ENCODE peak calls at places on chromosomes 13 and 19, in five cellular contexts. One of them, this sample, is unnamed.

GRCh38 chr13:95603887-95604533 is 40.5 kb downstream of the DZIP1 start:
- DNase-seq in AG04450: no peak
- DNase-seq in transverse colon: peak; percentile 48
- DNase-seq in psoas muscle: no peak
- DNase-seq in fibroblast of mammary gland: peak; percentile 59
- DNase-seq in this sample: peak; percentile 40

GRCh38 chr19:31127132-31127967 is 221.9 kb downstream of the TSHZ3 start:
- DNase-seq in AG04450: peak; percentile 94
- DNase-seq in fibroblast of mammary gland: peak; percentile 89
- DNase-seq in psoas muscle: no peak
- DNase-seq in transverse colon: peak; percentile 24
- DNase-seq in this sample: peak; percentile 93

GRCh38 chr13:103194871-103195270 is 128.7 kb upstream of the SLC10A2 start:
- DNase-seq in fibroblast of mammary gland: no peak
- DNase-seq in transverse colon: no peak
- DNase-seq in psoas muscle: no peak
- DNase-seq in AG04450: no peak
- DNase-seq in this sample: no peak

GRCh38 chr13:25584975-25585374 is 213.2 kb downstream of the ATP8A2 start:
- DNase-seq in AG04450: no peak
- DNase-seq in psoas muscle: no peak
- DNase-seq in transverse colon: no peak
- DNase-seq in fibroblast of mammary gland: no peak
- DNase-seq in this sample: no peak

GRCh38 chr13:47126432-47126831 is 229.6 kb upstream of the HTR2A start:
- DNase-seq in psoas muscle: no peak
- DNase-seq in transverse colon: no peak
- DNase-seq in fibroblast of mammary gland: peak; percentile 60
- DNase-seq in AG04450: no peak
- DNase-seq in this sample: no peak

GRCh38 chr19:45090034-45090433 is 2.9 kb upstream of the PPP1R37 start:
- DNase-seq in fibroblast of mammary gland: no peak
- DNase-seq in transverse colon: no peak
- DNase-seq in psoas muscle: no peak
- DNase-seq in AG04450: no peak
- DNase-seq in this sample: no peak

GRCh38 chr13:46149272-46150133 is 32.5 kb downstream of the LCP1 start:
- DNase-seq in fibroblast of mammary gland: peak; percentile 38
- DNase-seq in psoas muscle: no peak
- DNase-seq in AG04450: no peak
- DNase-seq in transverse colon: no peak
- DNase-seq in this sample: peak; percentile 96

GRCh38 chr13:97889803-97890202 is 63.7 kb upstream of the IPO5 start:
- DNase-seq in transverse colon: no peak
- DNase-seq in AG04450: no peak
- DNase-seq in psoas muscle: peak; percentile 63
- DNase-seq in fibroblast of mammary gland: peak; percentile 25
- DNase-seq in this sample: no peak

GRCh38 chr13:23212621-23213020 is 31.8 kb downstream of the SGCG start:
- DNase-seq in AG04450: no peak
- DNase-seq in transverse colon: no peak
- DNase-seq in fibroblast of mammary gland: no peak
- DNase-seq in psoas muscle: no peak
- DNase-seq in this sample: peak; percentile 1

GRCh38 chr13:50227356-50227755 is 212.1 kb downstream of the KCNRG start:
- DNase-seq in fibroblast of mammary gland: no peak
- DNase-seq in psoas muscle: no peak
- DNase-seq in AG04450: no peak
- DNase-seq in transverse colon: no peak
- DNase-seq in this sample: no peak

GRCh38 chr19:13027557-13027956 is 32.3 kb downstream of the NFIX start:
- DNase-seq in fibroblast of mammary gland: no peak
- DNase-seq in psoas muscle: no peak
- DNase-seq in AG04450: no peak
- DNase-seq in transverse colon: no peak
- DNase-seq in this sample: no peak

GRCh38 chr19:13028027-13028426 is 32.8 kb downstream of the NFIX start:
- DNase-seq in AG04450: no peak
- DNase-seq in transverse colon: no peak
- DNase-seq in psoas muscle: no peak
- DNase-seq in fibroblast of mammary gland: no peak
- DNase-seq in this sample: no peak

GRCh38 chr19:13025819-13026477 is 30.7 kb downstream of the NFIX start:
- DNase-seq in psoas muscle: no peak
- DNase-seq in AG04450: no peak
- DNase-seq in transverse colon: no peak
- DNase-seq in fibroblast of mammary gland: no peak
- DNase-seq in this sample: no peak

GRCh38 chr19:13026478-13026999 is 31.3 kb downstream of the NFIX start:
- DNase-seq in psoas muscle: no peak
- DNase-seq in transverse colon: peak; percentile 66
- DNase-seq in fibroblast of mammary gland: peak; percentile 63
- DNase-seq in AG04450: no peak
- DNase-seq in this sample: no peak

GRCh38 chr19:13027031-13027430 is 31.8 kb downstream of the NFIX start:
- DNase-seq in fibroblast of mammary gland: no peak
- DNase-seq in psoas muscle: no peak
- DNase-seq in transverse colon: no peak
- DNase-seq in AG04450: no peak
- DNase-seq in this sample: no peak
- H3K4me3 ChIP-seq in fibroblast of mammary gland: peak overlapping the region; percentile 53
- H3K4me3 ChIP-seq in psoas muscle: peak overlapping the region; percentile 64
- H3K4me3 ChIP-seq in transverse colon: peak overlapping the region; percentile 45
- H3K4me3 ChIP-seq in AG04450: peak overlapping the region; percentile 65
- H3K4me3 ChIP-seq in this sample: peak overlapping the region; percentile 84

GRCh38 chr19:3161453-3161852 is 17.1 kb upstream of the S1PR4 start:
- DNase-seq in fibroblast of mammary gland: peak; percentile 72
- DNase-seq in psoas muscle: no peak
- DNase-seq in transverse colon: no peak
- DNase-seq in AG04450: no peak
- DNase-seq in this sample: no peak

GRCh38 chr19:3160219-3160618 is 18.4 kb upstream of the S1PR4 start:
- DNase-seq in fibroblast of mammary gland: no peak
- DNase-seq in transverse colon: no peak
- DNase-seq in AG04450: no peak
- DNase-seq in psoas muscle: no peak
- DNase-seq in this sample: no peak

GRCh38 chr19:3162418-3163229 is 15.9 kb upstream of the S1PR4 start:
- DNase-seq in AG04450: no peak
- DNase-seq in psoas muscle: no peak
- DNase-seq in fibroblast of mammary gland: peak; percentile 42
- DNase-seq in transverse colon: no peak
- DNase-seq in this sample: no peak

GRCh38 chr19:3163943-3164342 is 14.6 kb upstream of the S1PR4 start:
- DNase-seq in psoas muscle: no peak
- DNase-seq in AG04450: no peak
- DNase-seq in transverse colon: no peak
- DNase-seq in fibroblast of mammary gland: no peak
- DNase-seq in this sample: no peak

GRCh38 chr19:3163230-3163886 is 15.2 kb upstream of the S1PR4 start:
- DNase-seq in fibroblast of mammary gland: peak; percentile 54
- DNase-seq in psoas muscle: no peak
- DNase-seq in transverse colon: peak; percentile 56
- DNase-seq in AG04450: peak; percentile 30
- DNase-seq in this sample: no peak
- H3K4me3 ChIP-seq in fibroblast of mammary gland: no peak overlapping the region
- H3K4me3 ChIP-seq in psoas muscle: no peak overlapping the region
- H3K4me3 ChIP-seq in transverse colon: no peak overlapping the region
- H3K4me3 ChIP-seq in AG04450: no peak overlapping the region
- H3K4me3 ChIP-seq in this sample: no peak overlapping the region

GRCh38 chr19:15642807-15643206 is 2.1 kb downstream of the CYP4F3 start:
- DNase-seq in AG04450: no peak
- DNase-seq in fibroblast of mammary gland: no peak
- DNase-seq in psoas muscle: no peak
- DNase-seq in transverse colon: no peak
- DNase-seq in this sample: no peak

GRCh38 chr19:15640294-15640903 is at the start of gene CYP4F3:
- DNase-seq in transverse colon: peak; percentile 96
- DNase-seq in fibroblast of mammary gland: no peak
- DNase-seq in psoas muscle: peak; percentile 51
- DNase-seq in AG04450: no peak
- DNase-seq in this sample: no peak

GRCh38 chr19:15641901-15642491 is 1.3 kb downstream of the CYP4F3 start:
- DNase-seq in AG04450: no peak
- DNase-seq in transverse colon: no peak
- DNase-seq in fibroblast of mammary gland: no peak
- DNase-seq in psoas muscle: no peak
- DNase-seq in this sample: no peak

GRCh38 chr19:15643387-15643786 is 2.7 kb downstream of the CYP4F3 start:
- DNase-seq in AG04450: no peak
- DNase-seq in psoas muscle: no peak
- DNase-seq in transverse colon: no peak
- DNase-seq in fibroblast of mammary gland: no peak
- DNase-seq in this sample: no peak

DNA sequence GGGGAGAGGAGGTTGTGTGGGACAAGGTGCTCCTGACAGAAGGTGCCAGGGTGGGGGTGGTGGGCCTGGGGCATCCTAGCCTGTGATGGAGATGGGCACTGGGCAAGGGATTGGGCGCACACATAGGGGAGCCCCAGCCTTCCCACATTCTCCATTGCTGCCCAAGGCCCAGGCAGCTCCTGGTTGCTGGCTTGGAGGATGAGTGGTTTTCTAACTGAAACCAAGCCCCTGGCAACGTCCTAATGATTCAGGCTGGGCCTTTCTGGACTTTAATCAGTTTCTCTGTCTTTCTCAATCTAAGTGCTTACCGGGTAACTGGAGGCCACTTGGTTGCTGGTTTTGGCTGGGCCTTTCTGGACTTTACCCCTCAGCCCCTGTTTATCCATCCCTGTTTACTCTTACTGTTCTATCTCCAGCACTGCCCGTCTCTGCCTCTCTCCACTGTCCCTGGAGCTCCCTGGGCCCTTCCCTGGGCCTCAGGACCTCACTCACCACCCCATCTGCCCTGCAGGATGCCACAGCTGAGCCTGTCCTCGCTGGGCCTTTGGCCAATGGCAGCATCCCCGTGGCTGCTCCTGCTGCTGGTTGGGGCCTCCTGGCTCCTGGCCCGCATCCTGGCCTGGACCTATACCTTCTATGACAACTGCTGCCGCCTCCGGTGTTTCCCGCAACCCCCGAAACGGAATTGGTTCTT is 354 bp downstream of the CYP4F3 start:
- DNase-seq in psoas muscle: no peak
- DNase-seq in AG04450: no peak
- DNase-seq in fibroblast of mammary gland: no peak
- DNase-seq in transverse colon: peak; percentile 48
- DNase-seq in this sample: no peak
- H3K4me3 ChIP-seq in psoas muscle: no peak overlapping the region
- H3K4me3 ChIP-seq in AG04450: no peak overlapping the region
- H3K4me3 ChIP-seq in fibroblast of mammary gland: no peak overlapping the region
- H3K4me3 ChIP-seq in transverse colon: no peak overlapping the region
- H3K4me3 ChIP-seq in this sample: no peak overlapping the region

GRCh38 chr13:27969866-27970229 is 733 bp upstream of the CDX2 start:
- DNase-seq in transverse colon: no peak
- DNase-seq in psoas muscle: no peak
- DNase-seq in AG04450: no peak
- DNase-seq in fibroblast of mammary gland: no peak
- DNase-seq in this sample: no peak
- H3K4me3 ChIP-seq in transverse colon: peak overlapping the region; percentile 72
- H3K4me3 ChIP-seq in psoas muscle: no peak overlapping the region
- H3K4me3 ChIP-seq in AG04450: no peak overlapping the region
- H3K4me3 ChIP-seq in fibroblast of mammary gland: no peak overlapping the region
- H3K4me3 ChIP-seq in this sample: no peak overlapping the region

DNA sequence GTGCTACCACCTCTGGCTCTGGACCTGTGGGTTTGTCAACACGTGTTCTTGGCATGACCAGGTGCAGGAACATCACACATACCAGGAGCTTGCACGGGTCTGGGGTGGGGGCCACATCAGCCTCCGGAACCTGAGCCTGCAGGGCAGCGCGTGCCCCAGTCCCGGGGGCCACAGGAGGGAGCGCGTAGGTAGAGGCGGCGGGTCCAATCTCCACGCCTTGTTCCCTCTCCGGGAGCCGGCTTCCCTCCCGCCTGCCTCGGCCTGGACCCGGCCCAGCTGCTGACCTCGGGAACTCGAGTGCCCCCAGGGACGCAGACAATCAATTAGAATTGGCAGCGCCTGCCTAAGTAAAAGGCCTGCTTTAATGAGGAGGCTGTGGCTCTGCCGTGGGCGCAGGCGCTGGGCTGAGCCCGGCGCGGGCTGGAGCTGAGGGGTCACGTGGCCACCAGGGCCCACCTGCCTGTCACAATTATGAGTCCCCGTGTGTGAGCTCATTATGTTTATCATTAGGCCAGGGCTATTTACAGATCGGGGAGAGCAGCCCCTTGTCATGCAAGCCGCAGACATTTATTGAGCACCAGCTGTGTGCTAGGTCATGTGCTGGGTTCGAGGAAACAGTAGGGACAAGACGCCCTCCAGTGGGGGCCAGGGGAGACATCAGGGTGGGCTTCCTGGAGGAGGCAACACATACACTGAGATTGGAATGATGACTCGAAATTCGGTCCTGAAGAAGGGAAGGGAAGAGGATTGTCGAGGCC is 32.2 kb upstream of the TNFAIP8L1 start:
- DNase-seq in fibroblast of mammary gland: peak; percentile 45
- DNase-seq in transverse colon: no peak
- DNase-seq in AG04450: no peak
- DNase-seq in psoas muscle: peak; percentile 50
- DNase-seq in this sample: no peak
- H3K4me3 ChIP-seq in fibroblast of mammary gland: no peak overlapping the region
- H3K4me3 ChIP-seq in transverse colon: no peak overlapping the region
- H3K4me3 ChIP-seq in AG04450: no peak overlapping the region
- H3K4me3 ChIP-seq in psoas muscle: peak overlapping the region; percentile 59
- H3K4me3 ChIP-seq in this sample: no peak overlapping the region

DNA sequence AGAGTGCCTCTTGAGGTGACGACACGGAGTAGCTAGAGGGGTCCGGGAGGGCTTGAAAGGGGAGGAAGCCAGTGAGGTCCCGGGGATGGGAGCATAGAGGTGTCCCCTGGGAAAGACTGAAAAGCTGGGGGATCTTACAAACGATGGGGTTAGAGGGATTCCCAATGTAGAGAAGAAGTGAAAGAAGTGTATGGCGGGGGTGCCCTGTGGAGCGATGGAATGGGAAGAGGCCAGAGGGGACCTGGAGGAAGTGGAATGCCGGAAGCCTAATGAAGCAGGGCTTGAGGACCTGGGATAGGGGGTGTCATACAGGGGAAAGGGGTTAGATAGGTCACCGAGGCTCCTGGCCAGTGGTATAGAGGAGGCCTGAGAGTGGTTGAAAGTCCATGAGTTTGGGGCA is 579 bp downstream of the AP2A1 start:
- DNase-seq in transverse colon: no peak
- DNase-seq in AG04450: no peak
- DNase-seq in psoas muscle: no peak
- DNase-seq in fibroblast of mammary gland: no peak
- DNase-seq in this sample: no peak
- H3K4me3 ChIP-seq in transverse colon: peak overlapping the region; percentile 92
- H3K4me3 ChIP-seq in AG04450: peak overlapping the region; percentile 85
- H3K4me3 ChIP-seq in psoas muscle: peak overlapping the region; percentile 82
- H3K4me3 ChIP-seq in fibroblast of mammary gland: peak overlapping the region; percentile 79
- H3K4me3 ChIP-seq in this sample: peak overlapping the region; percentile 91

This sample was measured in astrocyte of the cerebellum.